ENCODE peak calls at places on chromosomes 16 and 17, in ten cellular contexts. V is psoas muscle, G is pancreas, T is spleen, M is BE2C, K is right cardiac atrium, B is fibroblast of lung, H is A549, Y is mesendoderm, W is PC-3. E is an unnamed sample.

GRCh38 chr17:4143563-4144410 is 790 bp downstream of the CYB5D2 start:
- DNase-seq in V (peak; percentile 91), G (peak; percentile 86), T (peak; percentile 98), M (peak; percentile 82), K (peak; percentile 98), B (peak; percentile 94), H (peak; percentile 96), Y (peak; percentile 96), W (peak; percentile 84), E (peak; percentile 97)

GRCh38 chr16:75116081-75116910 is at the start of gene LDHD:
- DNase-seq in V (peak; percentile 85), G (peak; percentile 89), T (peak; percentile 86), M (peak; percentile 46), K (peak; percentile 94), B (peak; percentile 56), H (peak; percentile 86), Y (peak; percentile 61), W (peak; percentile 75), E (peak; percentile 68)

GRCh38 chr16:88453621-88454314 is 688 bp downstream of the ZFPM1 start:
- DNase-seq in V (no peak), G (no peak), T (peak; percentile 86), M (no peak), K (no peak), B (no peak), H (no peak), Y (peak; percentile 81), W (no peak), E (no peak)

GRCh38 chr16:50338371-50339231 is 30.2 kb downstream of the BRD7 start:
- DNase-seq in V (no peak), G (no peak), T (no peak), M (no peak), K (no peak), B (no peak), H (no peak), Y (no peak), W (no peak), E (no peak)

GRCh38 chr16:31354394-31355291 is at the start of gene ITGAX:
- DNase-seq in V (peak; percentile 53), G (no peak), T (peak; percentile 94), M (no peak), K (peak; percentile 70), B (peak; percentile 8), H (peak; percentile 35), Y (peak; percentile 55), W (peak; percentile 3), E (peak; percentile 7)

GRCh38 chr16:75042423-75043174 is 43.8 kb downstream of the ZNRF1 start:
- DNase-seq in V (no peak), G (no peak), T (no peak), M (no peak), K (no peak), B (no peak), H (no peak), Y (no peak), W (no peak), E (no peak)

GRCh38 chr17:13638855-13639458 is 37.2 kb upstream of the HS3ST3A1 start:
- DNase-seq in V (no peak), G (peak; percentile 65), T (no peak), M (peak; percentile 3), K (no peak), B (peak; percentile 58), H (no peak), Y (peak; percentile 90), W (peak; percentile 46), E (no peak)

GRCh38 chr16:49617710-49618330 is 238.1 kb downstream of the ZNF423 start:
- DNase-seq in V (no peak), G (no peak), T (peak; percentile 39), M (no peak), K (peak; percentile 20), B (no peak), H (no peak), Y (no peak), W (no peak), E (no peak)

GRCh38 chr17:4872786-4873185 is 26.6 kb upstream of the C17orf107 start:
- DNase-seq in V (no peak), G (no peak), T (peak; percentile 72), M (no peak), K (no peak), B (no peak), H (no peak), Y (no peak), W (no peak), E (no peak)

GRCh38 chr17:40915199-40915661 is 22.2 kb downstream of the KRT23 start:
- DNase-seq in V (no peak), G (no peak), T (no peak), M (no peak), K (no peak), B (peak; percentile 74), H (peak; percentile 94), Y (peak; percentile 84), W (peak; percentile 94), E (peak; percentile 87)

GRCh38 chr17:28759296-28759865 is 15.6 kb downstream of the TRAF4 start:
- DNase-seq in V (no peak), G (no peak), T (peak; percentile 68), M (no peak), K (no peak), B (no peak), H (no peak), Y (no peak), W (no peak), E (no peak)

GRCh38 chr16:11295672-11296071 is 14.5 kb upstream of the PRM1 start:
- DNase-seq in V (no peak), G (no peak), T (no peak), M (no peak), K (no peak), B (no peak), H (no peak), Y (no peak), W (no peak), E (no peak)
- H3K4me3 ChIP-seq in V (no peak overlapping the region), G (no peak overlapping the region), T (no peak overlapping the region), M (no peak overlapping the region), K (no peak overlapping the region), B (no peak overlapping the region), H (no peak overlapping the region), Y (no peak overlapping the region), W (no peak overlapping the region), E (no peak overlapping the region)

GRCh38 chr17:8490256-8491023 is 54.8 kb downstream of the NDEL1 start:
- DNase-seq in V (no peak), G (no peak), T (no peak), M (no peak), K (no peak), B (no peak), H (no peak), Y (no peak), W (no peak), E (no peak)

GRCh38 chr17:8494506-8495111 is 58.9 kb downstream of the NDEL1 start:
- DNase-seq in V (no peak), G (no peak), T (no peak), M (no peak), K (no peak), B (no peak), H (no peak), Y (no peak), W (no peak), E (no peak)

GRCh38 chr17:8496081-8496480 is 60.4 kb downstream of the NDEL1 start:
- DNase-seq in V (no peak), G (no peak), T (no peak), M (no peak), K (no peak), B (no peak), H (no peak), Y (no peak), W (no peak), E (no peak)

GRCh38 chr17:8492121-8492520 is 56.4 kb downstream of the NDEL1 start:
- DNase-seq in V (no peak), G (no peak), T (no peak), M (no peak), K (no peak), B (no peak), H (no peak), Y (no peak), W (no peak), E (no peak)

DNA sequence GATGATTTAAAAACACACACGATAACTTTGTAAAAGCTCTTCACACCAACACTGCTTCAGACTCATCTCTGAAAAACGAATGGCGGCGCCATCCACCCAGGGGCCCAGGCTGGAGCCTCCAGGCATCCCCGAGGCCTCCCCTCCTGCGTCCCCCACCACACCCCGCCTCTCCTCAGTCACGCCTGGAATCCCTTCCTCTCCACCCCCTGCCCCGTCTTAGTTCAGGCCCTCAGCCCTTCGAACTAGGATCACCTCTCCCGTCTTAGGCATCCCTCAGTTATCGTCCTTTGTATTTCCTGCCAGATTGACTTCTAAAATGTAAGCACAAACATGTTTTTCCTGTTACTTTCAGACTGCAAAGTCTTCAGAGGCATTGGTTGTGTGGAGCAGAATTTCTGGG is 58.3 kb downstream of the NDEL1 start:
- DNase-seq in V (no peak), G (no peak), T (no peak), M (no peak), K (no peak), B (no peak), H (no peak), Y (no peak), W (no peak), E (no peak)
- H3K4me3 ChIP-seq in V (no peak overlapping the region), G (no peak overlapping the region), T (no peak overlapping the region), M (no peak overlapping the region), K (no peak overlapping the region), B (no peak overlapping the region), H (no peak overlapping the region), Y (no peak overlapping the region), W (no peak overlapping the region), E (no peak overlapping the region)

GRCh38 chr17:80640379-80641071 is 95.9 kb downstream of the RPTOR start:
- DNase-seq in V (no peak), G (no peak), T (no peak), M (no peak), K (peak; percentile 26), B (no peak), H (no peak), Y (no peak), W (no peak), E (no peak)
- H3K4me3 ChIP-seq in V (no peak overlapping the region), G (no peak overlapping the region), T (no peak overlapping the region), M (no peak overlapping the region), K (no peak overlapping the region), B (no peak overlapping the region), H (no peak overlapping the region), Y (no peak overlapping the region), W (no peak overlapping the region), E (no peak overlapping the region)

GRCh38 chr16:86384263-86384649 is 126.1 kb upstream of the FOXF1 start:
- DNase-seq in V (no peak), G (no peak), T (no peak), M (no peak), K (no peak), B (no peak), H (no peak), Y (no peak), W (no peak), E (no peak)

GRCh38 chr16:86382067-86382773 is 128.1 kb upstream of the FOXF1 start:
- DNase-seq in V (no peak), G (no peak), T (no peak), M (no peak), K (no peak), B (no peak), H (no peak), Y (no peak), W (no peak), E (no peak)

GRCh38 chr16:86383488-86384262 is 126.7 kb upstream of the FOXF1 start:
- DNase-seq in V (no peak), G (no peak), T (no peak), M (no peak), K (no peak), B (peak; percentile 94), H (peak; percentile 25), Y (peak; percentile 88), W (no peak), E (peak; percentile 79)

GRCh38 chr16:86381491-86381890 is 128.8 kb upstream of the FOXF1 start:
- DNase-seq in V (no peak), G (no peak), T (no peak), M (no peak), K (no peak), B (no peak), H (no peak), Y (no peak), W (no peak), E (no peak)

GRCh38 chr16:86382774-86383407 is 127.4 kb upstream of the FOXF1 start:
- DNase-seq in V (no peak), G (no peak), T (no peak), M (no peak), K (no peak), B (no peak), H (no peak), Y (no peak), W (no peak), E (no peak)
- H3K4me3 ChIP-seq in V (no peak overlapping the region), G (no peak overlapping the region), T (no peak overlapping the region), M (no peak overlapping the region), K (no peak overlapping the region), B (no peak overlapping the region), H (no peak overlapping the region), Y (no peak overlapping the region), W (no peak overlapping the region), E (no peak overlapping the region)

E was measured in foreskin fibroblast.